ENCODE peak calls at places on chromosome 7, in ten cellular contexts. Z, A, E, J, U, Q, V, H, L and P are unnamed samples.

GRCh38 chr7:94375167-94375566 is 19.5 kb upstream of the COL1A2 start:
- DNase-seq in Q (no peak), Z (no peak), H (no peak), V (peak; percentile 85), E (peak; percentile 38), U (no peak), J (no peak), A (no peak), L (peak; percentile 97), P (peak; percentile 26)

GRCh38 chr7:107167483-107168232 is 1.1 kb upstream of the HBP1 start:
- DNase-seq in A (peak; percentile 69), H (no peak), Q (peak; percentile 74), U (peak; percentile 89), V (peak; percentile 89), E (no peak), J (no peak), Z (peak; percentile 86), L (peak; percentile 90), P (peak; percentile 40)

GRCh38 chr7:69962077-69962855 is 364.0 kb downstream of the AUTS2 start:
- DNase-seq in J (no peak), Q (no peak), Z (no peak), U (no peak), V (no peak), A (peak; percentile 7), E (no peak), H (no peak), L (no peak), P (no peak)

GRCh38 chr7:77752016-77752415 is 46.2 kb downstream of the TMEM60 start:
- DNase-seq in L (no peak), E (no peak), Q (no peak), V (peak; percentile 76), Z (no peak), A (no peak), U (peak; percentile 50), H (no peak), J (no peak), P (no peak)

GRCh38 chr7:130733866-130734524 is at the start of gene KLF14:
- DNase-seq in H (peak; percentile 20), U (peak; percentile 54), E (peak; percentile 17), L (no peak), Q (peak; percentile 53), A (no peak), V (no peak), Z (no peak), J (no peak), P (no peak)

GRCh38 chr7:50119815-50120637 is 27.0 kb upstream of the ZPBP start:
- DNase-seq in L (no peak), H (no peak), V (no peak), A (no peak), Q (no peak), J (no peak), E (no peak), U (peak; percentile 57), Z (peak; percentile 5), P (no peak)

GRCh38 chr7:50472427-50472826 is 22.3 kb upstream of the FIGNL1 start:
- DNase-seq in Q (no peak), A (no peak), E (no peak), Z (no peak), H (no peak), U (no peak), V (no peak), J (no peak), L (no peak), P (no peak)

GRCh38 chr7:113366122-113366521 is 247.8 kb upstream of the SMIM30 start:
- DNase-seq in U (no peak), Q (no peak), A (no peak), V (no peak), E (no peak), L (no peak), J (no peak), H (no peak), Z (no peak), P (no peak)

GRCh38 chr7:18700147-18700546 is 204.6 kb downstream of the HDAC9 start:
- DNase-seq in U (peak; percentile 14), A (no peak), V (no peak), H (no peak), J (no peak), Q (no peak), L (no peak), Z (peak; percentile 11), E (no peak), P (no peak)

GRCh38 chr7:149767068-149767467 is 6.3 kb downstream of the ZNF467 start:
- DNase-seq in Z (no peak), U (no peak), Q (no peak), E (no peak), H (no peak), A (no peak), L (no peak), J (no peak), V (no peak), P (no peak)
- H3K4me1 ChIP-seq in Z (peaks cover 8% of the 10 kb centered on the region), U (peaks cover 18% of the 10 kb centered on the region), Q (peaks cover 9% of the 10 kb centered on the region), E (peaks cover 8% of the 10 kb centered on the region), H (peaks cover 6% of the 10 kb centered on the region), A (no peaks in the 10 kb centered on the region), L (no peaks in the 10 kb centered on the region), J (peaks cover 5% of the 10 kb centered on the region), V (peaks cover 2% of the 10 kb centered on the region), P (peaks cover 7% of the 10 kb centered on the region)

GRCh38 chr7:104803931-104804330 is 210.1 kb upstream of the KMT2E start:
- DNase-seq in J (no peak), H (no peak), U (no peak), E (no peak), L (no peak), Q (no peak), A (no peak), V (no peak), Z (no peak), P (no peak)

GRCh38 chr7:104801022-104801421 is 213.0 kb upstream of the KMT2E start:
- DNase-seq in Q (no peak), E (no peak), A (no peak), H (no peak), V (no peak), U (no peak), Z (no peak), L (no peak), J (no peak), P (no peak)

GRCh38 chr7:104804696-104805095 is 209.3 kb upstream of the KMT2E start:
- DNase-seq in Z (no peak), H (no peak), E (no peak), U (no peak), V (no peak), L (no peak), A (no peak), Q (no peak), J (no peak), P (no peak)

GRCh38 chr7:104795616-104796398 is 218.2 kb upstream of the KMT2E start:
- DNase-seq in E (no peak), H (no peak), Z (no peak), A (no peak), V (peak; percentile 69), L (no peak), J (no peak), U (no peak), Q (no peak), P (no peak)

DNA sequence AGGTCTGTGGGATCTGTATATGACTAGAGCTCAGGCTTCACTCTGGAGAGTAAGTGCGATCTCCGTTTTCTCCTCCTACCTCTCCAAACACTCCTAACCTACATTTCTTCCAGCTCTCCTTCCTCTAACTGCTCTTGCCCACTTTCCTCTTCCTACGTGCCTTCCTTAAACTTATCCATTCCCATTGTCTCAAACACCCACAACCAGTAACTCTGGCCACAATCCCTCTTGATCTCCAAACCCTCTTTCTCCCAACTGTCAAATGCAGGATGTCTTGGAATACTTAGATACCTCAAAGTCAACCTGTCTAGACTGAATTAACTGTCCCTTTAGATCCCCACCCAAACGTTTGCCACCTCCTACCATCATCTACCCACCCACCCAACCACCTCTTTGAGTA is 213.7 kb upstream of the KMT2E start:
- DNase-seq in A (no peak), V (no peak), U (no peak), J (no peak), Z (no peak), L (no peak), H (no peak), E (no peak), Q (no peak), P (no peak)
- TF ChIP-seq POLR2A in A (no peak), V (no peak), U (no peak), J (no peak), Z (no peak), L (no peak), H (no peak), E (no peak), Q (no peak), P (no peak)

GRCh38 chr7:122803323-122803722 is 82.9 kb downstream of the CADPS2 start:
- DNase-seq in H (no peak), Q (no peak), L (no peak), U (no peak), V (peak; percentile 74), Z (peak; percentile 9), A (no peak), E (no peak), J (no peak), P (no peak)
- H3K4me1 ChIP-seq in H (no peaks in the 10 kb centered on the region), Q (no peaks in the 10 kb centered on the region), L (no peaks in the 10 kb centered on the region), U (no peaks in the 10 kb centered on the region), V (peaks cover 16% of the 10 kb centered on the region), Z (no peaks in the 10 kb centered on the region), A (peaks cover 3% of the 10 kb centered on the region), E (no peaks in the 10 kb centered on the region), J (peaks cover 5% of the 10 kb centered on the region), P (no peaks in the 10 kb centered on the region)

GRCh38 chr7:47474937-47475879 is 106.7 kb downstream of the TNS3 start:
- DNase-seq in H (peak; percentile 76), L (peak; percentile 96), A (peak; percentile 40), V (peak; percentile 54), U (peak; percentile 50), E (peak; percentile 93), J (peak; percentile 90), Z (peak; percentile 93), Q (peak; percentile 95), P (peak; percentile 60)
- TF ChIP-seq POLR2A in H (peak; percentile 52), L (peak; percentile 49), A (peak; percentile 12), V (no peak), U (no peak), E (peak; percentile 75), J (no peak), Z (no peak), Q (peak; percentile 57), P (peak; percentile 37)

DNA sequence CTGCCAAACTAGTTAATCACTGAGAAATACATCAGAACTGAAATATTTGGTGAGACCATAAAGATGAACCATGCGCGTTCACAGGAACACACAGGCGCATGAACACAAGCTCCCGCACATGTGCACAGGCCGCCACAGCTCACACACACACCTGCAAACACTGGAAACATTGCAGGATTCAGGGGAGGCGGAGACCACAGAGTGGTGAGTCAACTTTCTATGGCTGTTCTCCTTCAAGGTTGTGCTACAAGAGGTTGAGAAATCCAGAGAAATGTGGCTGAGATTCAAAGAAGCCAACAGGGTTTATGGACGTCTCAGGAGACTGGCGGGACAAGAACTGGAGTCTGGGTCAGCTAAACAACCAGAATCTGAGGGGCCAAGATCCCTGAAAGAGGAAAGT is 17.8 kb downstream of the ESYT2 start:
- DNase-seq in H (no peak), U (peak; percentile 33), A (no peak), E (no peak), Q (no peak), L (peak; percentile 63), Z (peak; percentile 55), J (no peak), V (no peak), P (peak; percentile 54)
- H3K4me1 ChIP-seq in H (peaks cover 7% of the 10 kb centered on the region), U (peaks cover 21% of the 10 kb centered on the region), A (no peaks in the 10 kb centered on the region), E (peaks cover 16% of the 10 kb centered on the region), Q (no peaks in the 10 kb centered on the region), L (peaks cover 23% of the 10 kb centered on the region), Z (peaks cover 57% of the 10 kb centered on the region), J (peaks cover 30% of the 10 kb centered on the region), V (peaks cover 10% of the 10 kb centered on the region), P (peaks cover 7% of the 10 kb centered on the region)